ENCODE peak calls at places on chromosomes 6 and 20, in ten cellular contexts. One of them, this sample, is unnamed. For H3K36me3 and H3K4me1, the result is how much of the 10 kb centered on the place peaks cover.

GRCh38 chr20:15759546-15760216 is 813.6 kb downstream of the KIF16B start:
- DNase-seq in IMR-90: no peak
- DNase-seq in CD8-positive, alpha-beta T cell: no peak
- DNase-seq in mesenchymal stem cell: peak
- DNase-seq in mammary epithelial cell: no peak
- DNase-seq in PC-9: no peak
- DNase-seq in neuronal stem cell: no peak
- DNase-seq in CD8-positive, alpha-beta memory T cell: no peak
- DNase-seq in ascending aorta: no peak
- DNase-seq in HCT116: no peak
- DNase-seq in this sample: no peak

GRCh38 chr6:127481628-127482027 is 22.4 kb upstream of the KIAA0408 start:
- DNase-seq in IMR-90: peak
- DNase-seq in CD8-positive, alpha-beta T cell: no peak
- DNase-seq in mesenchymal stem cell: peak
- DNase-seq in mammary epithelial cell: peak
- DNase-seq in PC-9: peak
- DNase-seq in neuronal stem cell: no peak
- DNase-seq in CD8-positive, alpha-beta memory T cell: no peak
- DNase-seq in ascending aorta: no peak
- DNase-seq in HCT116: no peak
- DNase-seq in this sample: no peak

GRCh38 chr20:53865905-53866786 is 204.2 kb downstream of the BCAS1 start:
- DNase-seq in IMR-90: peak
- DNase-seq in CD8-positive, alpha-beta T cell: no peak
- DNase-seq in mesenchymal stem cell: peak
- DNase-seq in mammary epithelial cell: peak
- DNase-seq in PC-9: peak
- DNase-seq in neuronal stem cell: peak
- DNase-seq in CD8-positive, alpha-beta memory T cell: no peak
- DNase-seq in ascending aorta: no peak
- DNase-seq in HCT116: no peak
- DNase-seq in this sample: no peak

GRCh38 chr6:46419576-46420002 is 71.7 kb downstream of the RCAN2 start:
- DNase-seq in IMR-90: peak
- DNase-seq in CD8-positive, alpha-beta T cell: no peak
- DNase-seq in mesenchymal stem cell: peak
- DNase-seq in mammary epithelial cell: peak
- DNase-seq in PC-9: no peak
- DNase-seq in neuronal stem cell: peak
- DNase-seq in CD8-positive, alpha-beta memory T cell: no peak
- DNase-seq in ascending aorta: peak
- DNase-seq in HCT116: peak
- DNase-seq in this sample: peak

GRCh38 chr6:90695316-90695715 is 108.4 kb upstream of the MAP3K7 start:
- DNase-seq in IMR-90: no peak
- DNase-seq in CD8-positive, alpha-beta T cell: no peak
- DNase-seq in mesenchymal stem cell: no peak
- DNase-seq in mammary epithelial cell: no peak
- DNase-seq in PC-9: no peak
- DNase-seq in neuronal stem cell: no peak
- DNase-seq in CD8-positive, alpha-beta memory T cell: no peak
- DNase-seq in ascending aorta: no peak
- DNase-seq in HCT116: no peak
- DNase-seq in this sample: no peak

GRCh38 chr6:131949615-131949908 is 1.6 kb downstream of the CCN2 start:
- DNase-seq in IMR-90: peak
- DNase-seq in CD8-positive, alpha-beta T cell: no peak
- DNase-seq in mesenchymal stem cell: peak
- DNase-seq in mammary epithelial cell: no peak
- DNase-seq in PC-9: peak
- DNase-seq in neuronal stem cell: no peak
- DNase-seq in CD8-positive, alpha-beta memory T cell: no peak
- DNase-seq in ascending aorta: no peak
- DNase-seq in HCT116: no peak
- DNase-seq in this sample: no peak

GRCh38 chr20:41619360-41620115 is 1.4 kb upstream of the CHD6 start:
- DNase-seq in IMR-90: peak
- DNase-seq in CD8-positive, alpha-beta T cell: no peak
- DNase-seq in mesenchymal stem cell: no peak
- DNase-seq in mammary epithelial cell: no peak
- DNase-seq in PC-9: no peak
- DNase-seq in neuronal stem cell: no peak
- DNase-seq in CD8-positive, alpha-beta memory T cell: no peak
- DNase-seq in ascending aorta: no peak
- DNase-seq in HCT116: no peak
- DNase-seq in this sample: no peak

GRCh38 chr6:130943738-130944137 is 116.5 kb downstream of the SMLR1 start:
- DNase-seq in IMR-90: no peak
- DNase-seq in CD8-positive, alpha-beta T cell: no peak
- DNase-seq in mesenchymal stem cell: no peak
- DNase-seq in mammary epithelial cell: no peak
- DNase-seq in PC-9: peak
- DNase-seq in neuronal stem cell: no peak
- DNase-seq in CD8-positive, alpha-beta memory T cell: no peak
- DNase-seq in ascending aorta: no peak
- DNase-seq in HCT116: no peak
- DNase-seq in this sample: no peak

GRCh38 chr6:5401845-5402738 is 140.8 kb downstream of the FARS2 start:
- DNase-seq in IMR-90: peak
- DNase-seq in CD8-positive, alpha-beta T cell: no peak
- DNase-seq in mesenchymal stem cell: peak
- DNase-seq in mammary epithelial cell: no peak
- DNase-seq in PC-9: no peak
- DNase-seq in neuronal stem cell: no peak
- DNase-seq in CD8-positive, alpha-beta memory T cell: no peak
- DNase-seq in ascending aorta: no peak
- DNase-seq in HCT116: peak
- DNase-seq in this sample: no peak

GRCh38 chr20:20360464-20360863 is 7.4 kb upstream of the INSM1 start:
- DNase-seq in IMR-90: peak
- DNase-seq in CD8-positive, alpha-beta T cell: no peak
- DNase-seq in mesenchymal stem cell: peak
- DNase-seq in mammary epithelial cell: peak
- DNase-seq in PC-9: no peak
- DNase-seq in neuronal stem cell: no peak
- DNase-seq in CD8-positive, alpha-beta memory T cell: no peak
- DNase-seq in ascending aorta: no peak
- DNase-seq in HCT116: peak
- DNase-seq in this sample: no peak

GRCh38 chr20:22578221-22579118 is 5.9 kb downstream of the FOXA2 start:
- DNase-seq in IMR-90: no peak
- DNase-seq in CD8-positive, alpha-beta T cell: no peak
- DNase-seq in mesenchymal stem cell: no peak
- DNase-seq in mammary epithelial cell: no peak
- DNase-seq in PC-9: no peak
- DNase-seq in neuronal stem cell: no peak
- DNase-seq in CD8-positive, alpha-beta memory T cell: no peak
- DNase-seq in ascending aorta: no peak
- DNase-seq in HCT116: no peak
- DNase-seq in this sample: no peak

GRCh38 chr6:37008484-37009186 is 3.2 kb downstream of the FGD2 start:
- DNase-seq in IMR-90: no peak
- DNase-seq in CD8-positive, alpha-beta T cell: no peak
- DNase-seq in mesenchymal stem cell: no peak
- DNase-seq in mammary epithelial cell: no peak
- DNase-seq in PC-9: peak
- DNase-seq in neuronal stem cell: no peak
- DNase-seq in CD8-positive, alpha-beta memory T cell: no peak
- DNase-seq in ascending aorta: no peak
- DNase-seq in HCT116: no peak
- DNase-seq in this sample: no peak

GRCh38 chr6:28953039-28953872 is 29.5 kb upstream of the TRIM27 start:
- DNase-seq in IMR-90: peak
- DNase-seq in CD8-positive, alpha-beta T cell: peak
- DNase-seq in mesenchymal stem cell: peak
- DNase-seq in mammary epithelial cell: peak
- DNase-seq in PC-9: peak
- DNase-seq in neuronal stem cell: peak
- DNase-seq in CD8-positive, alpha-beta memory T cell: peak
- DNase-seq in ascending aorta: no peak
- DNase-seq in HCT116: peak
- DNase-seq in this sample: no peak

GRCh38 chr6:73309784-73310502 is 44.1 kb downstream of the DPPA5 start:
- DNase-seq in IMR-90: peak
- DNase-seq in CD8-positive, alpha-beta T cell: peak
- DNase-seq in mesenchymal stem cell: peak
- DNase-seq in mammary epithelial cell: peak
- DNase-seq in PC-9: peak
- DNase-seq in neuronal stem cell: peak
- DNase-seq in CD8-positive, alpha-beta memory T cell: peak
- DNase-seq in ascending aorta: peak
- DNase-seq in HCT116: peak
- DNase-seq in this sample: no peak

GRCh38 chr6:106547961-106548453 is 81.3 kb downstream of the RTN4IP1 start:
- DNase-seq in IMR-90: peak
- DNase-seq in CD8-positive, alpha-beta T cell: no peak
- DNase-seq in mesenchymal stem cell: peak
- DNase-seq in mammary epithelial cell: peak
- DNase-seq in PC-9: no peak
- DNase-seq in neuronal stem cell: no peak
- DNase-seq in CD8-positive, alpha-beta memory T cell: no peak
- DNase-seq in ascending aorta: no peak
- DNase-seq in HCT116: no peak
- DNase-seq in this sample: no peak

DNA sequence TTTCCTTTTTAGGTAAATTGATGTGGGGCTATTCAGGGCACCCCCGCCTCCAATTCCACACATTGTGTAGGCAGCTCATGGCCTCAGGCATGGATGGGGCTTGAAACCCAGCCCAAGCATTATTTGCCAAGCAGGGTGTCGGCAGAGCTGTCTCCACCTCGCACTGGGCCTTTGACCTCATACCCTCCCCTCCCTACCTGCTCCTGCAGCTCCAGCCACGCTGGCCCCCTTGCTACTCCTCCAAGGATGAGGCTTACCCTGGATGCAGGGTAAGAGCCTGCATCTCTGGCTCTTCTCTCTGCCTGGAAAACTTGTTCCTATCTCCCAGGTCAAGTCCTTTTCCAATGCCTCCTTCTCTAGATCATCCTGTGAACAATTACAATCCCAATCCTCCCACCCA is 232.6 kb downstream of the SOD2 start:
- DNase-seq in IMR-90: no peak
- DNase-seq in CD8-positive, alpha-beta T cell: no peak
- DNase-seq in mesenchymal stem cell: no peak
- DNase-seq in mammary epithelial cell: no peak
- DNase-seq in PC-9: no peak
- DNase-seq in neuronal stem cell: no peak
- DNase-seq in CD8-positive, alpha-beta memory T cell: no peak
- DNase-seq in ascending aorta: no peak
- DNase-seq in HCT116: no peak
- DNase-seq in this sample: no peak
- H3K36me3 ChIP-seq in IMR-90: under half
- H3K36me3 ChIP-seq in CD8-positive, alpha-beta T cell: under half
- H3K36me3 ChIP-seq in mesenchymal stem cell: under half
- H3K36me3 ChIP-seq in mammary epithelial cell: under half
- H3K36me3 ChIP-seq in PC-9: under half
- H3K36me3 ChIP-seq in neuronal stem cell: under half
- H3K36me3 ChIP-seq in CD8-positive, alpha-beta memory T cell: under half
- H3K36me3 ChIP-seq in ascending aorta: under half
- H3K36me3 ChIP-seq in HCT116: under half
- H3K36me3 ChIP-seq in this sample: under half

GRCh38 chr6:170361335-170361734 is 54.8 kb downstream of the FAM120B start:
- DNase-seq in IMR-90: no peak
- DNase-seq in CD8-positive, alpha-beta T cell: no peak
- DNase-seq in mesenchymal stem cell: no peak
- DNase-seq in mammary epithelial cell: no peak
- DNase-seq in PC-9: no peak
- DNase-seq in neuronal stem cell: no peak
- DNase-seq in CD8-positive, alpha-beta memory T cell: no peak
- DNase-seq in ascending aorta: no peak
- DNase-seq in HCT116: no peak
- DNase-seq in this sample: no peak
- H3K4me1 ChIP-seq in IMR-90: under half
- H3K4me1 ChIP-seq in CD8-positive, alpha-beta T cell: under half
- H3K4me1 ChIP-seq in mesenchymal stem cell: under half
- H3K4me1 ChIP-seq in mammary epithelial cell: under half
- H3K4me1 ChIP-seq in PC-9: under half
- H3K4me1 ChIP-seq in neuronal stem cell: under half
- H3K4me1 ChIP-seq in CD8-positive, alpha-beta memory T cell: under half
- H3K4me1 ChIP-seq in ascending aorta: under half
- H3K4me1 ChIP-seq in HCT116: under half
- H3K4me1 ChIP-seq in this sample: under half

DNA sequence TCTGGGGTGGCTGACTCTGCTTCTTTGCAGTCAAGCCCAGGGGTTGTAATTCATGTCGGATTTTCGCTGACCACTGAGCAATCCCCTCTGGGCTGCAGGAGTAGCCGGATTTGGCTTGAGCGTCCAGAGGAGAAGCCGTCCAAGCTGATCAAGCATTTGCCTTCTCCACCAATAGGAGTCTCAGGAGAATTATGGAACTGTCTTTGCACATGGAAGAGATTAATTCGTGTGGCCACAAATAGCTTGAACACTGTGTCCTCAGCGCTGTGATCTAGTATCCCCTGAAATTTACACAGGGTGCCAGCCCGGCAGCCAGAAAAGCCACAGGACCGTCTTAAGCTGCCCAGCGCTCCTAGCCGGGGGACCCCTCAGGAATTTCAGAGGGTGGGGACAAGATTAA is 37.1 kb downstream of the EYA2 start:
- DNase-seq in IMR-90: no peak
- DNase-seq in CD8-positive, alpha-beta T cell: no peak
- DNase-seq in mesenchymal stem cell: no peak
- DNase-seq in mammary epithelial cell: no peak
- DNase-seq in PC-9: peak
- DNase-seq in neuronal stem cell: no peak
- DNase-seq in CD8-positive, alpha-beta memory T cell: no peak
- DNase-seq in ascending aorta: no peak
- DNase-seq in HCT116: no peak
- DNase-seq in this sample: no peak
- H3K27ac ChIP-seq in IMR-90: no peak
- H3K27ac ChIP-seq in CD8-positive, alpha-beta T cell: no peak
- H3K27ac ChIP-seq in mesenchymal stem cell: no peak
- H3K27ac ChIP-seq in mammary epithelial cell: no peak
- H3K27ac ChIP-seq in PC-9: no peak
- H3K27ac ChIP-seq in neuronal stem cell: no peak
- H3K27ac ChIP-seq in CD8-positive, alpha-beta memory T cell: no peak
- H3K27ac ChIP-seq in ascending aorta: no peak
- H3K27ac ChIP-seq in HCT116: no peak
- H3K27ac ChIP-seq in this sample: peak

DNA sequence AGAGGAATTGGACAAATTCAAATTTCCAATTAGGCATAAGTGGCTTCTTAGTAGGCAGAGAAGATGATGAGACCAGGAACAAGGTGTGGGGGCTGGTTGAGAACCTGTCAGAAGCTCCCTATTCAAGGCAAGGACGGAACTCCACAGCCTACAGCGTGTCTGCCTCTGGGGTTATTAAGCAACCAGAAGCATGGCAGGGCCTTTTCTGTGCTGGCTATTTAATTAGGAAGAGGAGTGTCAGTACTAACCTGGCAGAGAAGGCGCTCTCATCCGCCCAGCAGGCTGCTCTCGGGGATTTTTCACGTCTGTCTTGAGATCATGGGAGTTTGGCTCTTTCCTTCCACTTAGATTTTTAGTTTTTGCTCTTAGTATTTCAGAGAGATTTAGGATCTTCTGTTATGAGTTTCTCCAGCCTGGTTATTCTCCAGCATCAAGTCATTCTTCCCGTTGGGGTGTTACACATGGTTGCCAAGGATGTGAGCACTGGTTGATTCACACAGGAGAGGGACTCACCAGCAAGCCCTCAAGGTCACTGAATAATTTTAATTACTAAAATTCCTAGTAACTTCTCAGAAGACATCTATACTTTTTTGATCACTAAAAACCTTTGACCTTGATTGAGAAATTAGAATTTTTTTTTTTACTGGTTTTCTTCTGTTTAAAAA is 23.8 kb downstream of the ADTRP start:
- DNase-seq in IMR-90: peak
- DNase-seq in CD8-positive, alpha-beta T cell: no peak
- DNase-seq in mesenchymal stem cell: no peak
- DNase-seq in mammary epithelial cell: peak
- DNase-seq in PC-9: no peak
- DNase-seq in neuronal stem cell: no peak
- DNase-seq in CD8-positive, alpha-beta memory T cell: no peak
- DNase-seq in ascending aorta: no peak
- DNase-seq in HCT116: no peak
- DNase-seq in this sample: no peak
- H3K36me3 ChIP-seq in IMR-90: under half
- H3K36me3 ChIP-seq in CD8-positive, alpha-beta T cell: under half
- H3K36me3 ChIP-seq in mesenchymal stem cell: under half
- H3K36me3 ChIP-seq in mammary epithelial cell: under half
- H3K36me3 ChIP-seq in PC-9: under half
- H3K36me3 ChIP-seq in neuronal stem cell: under half
- H3K36me3 ChIP-seq in CD8-positive, alpha-beta memory T cell: under half
- H3K36me3 ChIP-seq in ascending aorta: under half
- H3K36me3 ChIP-seq in HCT116: under half
- H3K36me3 ChIP-seq in this sample: under half